ENCODE peak calls at places on chromosome 3, in eight cellular contexts. I, K, T, N, J, H, D and V are unnamed samples.

GRCh38 chr3:38039899-38040261 is 872 bp downstream of the DLEC1 start:
- DNase-seq in I (no peak), K (no peak), T (peak; percentile 25), N (no peak), J (peak; percentile 83), H (peak; percentile 61), D (no peak), V (no peak)

GRCh38 chr3:110940074-110940473 is 131.5 kb upstream of the NECTIN3 start:
- DNase-seq in I (no peak), K (no peak), T (peak; percentile 84), N (no peak), J (no peak), H (no peak), D (no peak), V (no peak)

GRCh38 chr3:65182085-65182484 is 494.3 kb upstream of the ADAMTS9 start:
- DNase-seq in I (no peak), K (no peak), T (no peak), N (no peak), J (no peak), H (no peak), D (no peak), V (no peak)

GRCh38 chr3:144770813-144771400 is 799.3 kb downstream of the DIPK2A start:
- DNase-seq in I (no peak), K (peak; percentile 57), T (peak; percentile 54), N (no peak), J (peak; percentile 12), H (no peak), D (no peak), V (no peak)

GRCh38 chr3:10599444-10599843 is 94.1 kb upstream of the ATP2B2 start:
- DNase-seq in I (no peak), K (no peak), T (peak; percentile 16), N (no peak), J (no peak), H (no peak), D (no peak), V (no peak)

GRCh38 chr3:123143669-123144411 is 57.9 kb upstream of the SEC22A start:
- DNase-seq in I (no peak), K (no peak), T (peak; percentile 47), N (no peak), J (no peak), H (no peak), D (peak; percentile 34), V (no peak)

GRCh38 chr3:172249039-172249438 is 199.2 kb downstream of the GHSR start:
- DNase-seq in I (no peak), K (no peak), T (peak; percentile 72), N (no peak), J (no peak), H (no peak), D (no peak), V (no peak)

GRCh38 chr3:73563896-73564582 is 60.7 kb downstream of the PDZRN3 start:
- DNase-seq in I (no peak), K (no peak), T (peak; percentile 63), N (no peak), J (no peak), H (no peak), D (no peak), V (no peak)

GRCh38 chr3:105979961-105980360 is 111.1 kb upstream of the CBLB start:
- DNase-seq in I (no peak), K (no peak), T (no peak), N (no peak), J (no peak), H (no peak), D (no peak), V (no peak)

GRCh38 chr3:11305509-11305908 is 33.3 kb downstream of the ATG7 start:
- DNase-seq in I (no peak), K (no peak), T (peak; percentile 89), N (no peak), J (no peak), H (no peak), D (no peak), V (no peak)

GRCh38 chr3:172159962-172160538 is 120.7 kb downstream of the FNDC3B start:
- DNase-seq in I (no peak), K (no peak), T (peak; percentile 70), N (no peak), J (peak; percentile 76), H (no peak), D (no peak), V (no peak)

GRCh38 chr3:12508316-12508715 is 24.0 kb downstream of the TSEN2 start:
- DNase-seq in I (no peak), K (no peak), T (peak; percentile 93), N (no peak), J (no peak), H (no peak), D (no peak), V (peak; percentile 30)

GRCh38 chr3:53571264-53571663 is 76.9 kb downstream of the CACNA1D start:
- DNase-seq in I (no peak), K (no peak), T (no peak), N (no peak), J (no peak), H (no peak), D (no peak), V (no peak)

GRCh38 chr3:25476639-25477038 is 48.6 kb downstream of the RARB start:
- DNase-seq in I (no peak), K (no peak), T (peak; percentile 22), N (no peak), J (no peak), H (no peak), D (no peak), V (no peak)

GRCh38 chr3:69013256-69014021 is at the start of gene EOGT:
- DNase-seq in I (peak; percentile 65), K (peak; percentile 58), T (peak; percentile 53), N (peak; percentile 62), J (peak; percentile 89), H (peak; percentile 80), D (peak; percentile 91), V (peak; percentile 70)

GRCh38 chr3:43914269-43914668 is 223.5 kb downstream of the ABHD5 start:
- DNase-seq in I (no peak), K (no peak), T (no peak), N (no peak), J (no peak), H (no peak), D (no peak), V (no peak)

GRCh38 chr3:72224804-72225509 is 440.0 kb upstream of the PROK2 start:
- DNase-seq in I (no peak), K (no peak), T (no peak), N (no peak), J (peak; percentile 20), H (no peak), D (no peak), V (no peak)

GRCh38 chr3:13301295-13301987 is 118.7 kb downstream of the NUP210 start:
- DNase-seq in I (no peak), K (no peak), T (peak; percentile 52), N (no peak), J (peak; percentile 91), H (no peak), D (peak; percentile 36), V (no peak)